ENCODE peak calls at places on chromosomes 5 and 9, in five cellular contexts. One of them, this sample, is unnamed.
A peak's percentile ranks its signal among the peaks of the same experiment; 100 is the strongest.

GRCh38 chr5:91645347-91645746 is 262.2 kb upstream of the ARRDC3 start:
- DNase-seq in testis: no peak
- DNase-seq in BE2C: no peak
- DNase-seq in lung: no peak
- DNase-seq in mucosa of descending colon: no peak
- DNase-seq in this sample: no peak

GRCh38 chr9:119839888-119840287 is 470.7 kb upstream of the BRINP1 start:
- DNase-seq in testis: peak; percentile 47
- DNase-seq in BE2C: no peak
- DNase-seq in lung: no peak
- DNase-seq in mucosa of descending colon: no peak
- DNase-seq in this sample: no peak

GRCh38 chr9:113370806-113371325 is 5.9 kb downstream of the HDHD3 start:
- DNase-seq in testis: no peak
- DNase-seq in BE2C: no peak
- DNase-seq in lung: no peak
- DNase-seq in mucosa of descending colon: no peak
- DNase-seq in this sample: no peak

GRCh38 chr9:18564018-18564880 is 90.3 kb downstream of the ADAMTSL1 start:
- DNase-seq in testis: no peak
- DNase-seq in BE2C: no peak
- DNase-seq in lung: no peak
- DNase-seq in mucosa of descending colon: no peak
- DNase-seq in this sample: no peak

GRCh38 chr5:39532511-39532910 is 107.7 kb upstream of the DAB2 start:
- DNase-seq in testis: no peak
- DNase-seq in BE2C: no peak
- DNase-seq in lung: no peak
- DNase-seq in mucosa of descending colon: no peak
- DNase-seq in this sample: no peak

GRCh38 chr9:132144708-132145365 is 17.0 kb upstream of the NTNG2 start:
- DNase-seq in testis: no peak
- DNase-seq in BE2C: no peak
- DNase-seq in lung: no peak
- DNase-seq in mucosa of descending colon: no peak
- DNase-seq in this sample: no peak

GRCh38 chr5:175286981-175287380 is 157.0 kb downstream of the DRD1 start:
- DNase-seq in testis: no peak
- DNase-seq in BE2C: no peak
- DNase-seq in lung: no peak
- DNase-seq in mucosa of descending colon: no peak
- DNase-seq in this sample: no peak

GRCh38 chr9:108553111-108553635 is 302.6 kb downstream of the ACTL7B start:
- DNase-seq in testis: no peak
- DNase-seq in BE2C: no peak
- DNase-seq in lung: no peak
- DNase-seq in mucosa of descending colon: no peak
- DNase-seq in this sample: no peak

GRCh38 chr9:118189615-118190014 is 485.4 kb downstream of the TLR4 start:
- DNase-seq in testis: no peak
- DNase-seq in BE2C: no peak
- DNase-seq in lung: no peak
- DNase-seq in mucosa of descending colon: no peak
- DNase-seq in this sample: no peak

GRCh38 chr5:17305964-17306725 is 88.7 kb downstream of the BASP1 start:
- DNase-seq in testis: no peak
- DNase-seq in BE2C: peak; percentile 26
- DNase-seq in lung: peak; percentile 50
- DNase-seq in mucosa of descending colon: peak; percentile 64
- DNase-seq in this sample: peak; percentile 84

GRCh38 chr9:93576296-93577044 is at the start of gene PHF2:
- DNase-seq in testis: peak; percentile 20
- DNase-seq in BE2C: no peak
- DNase-seq in lung: no peak
- DNase-seq in mucosa of descending colon: no peak
- DNase-seq in this sample: peak; percentile 52

GRCh38 chr5:98770911-98771322 is 2.5 kb upstream of the RGMB start:
- DNase-seq in testis: no peak
- DNase-seq in BE2C: no peak
- DNase-seq in lung: no peak
- DNase-seq in mucosa of descending colon: no peak
- DNase-seq in this sample: no peak

GRCh38 chr5:139638736-139639618 is 9.2 kb upstream of the CXXC5 start:
- DNase-seq in testis: peak; percentile 11
- DNase-seq in BE2C: peak; percentile 82
- DNase-seq in lung: no peak
- DNase-seq in mucosa of descending colon: peak; percentile 23
- DNase-seq in this sample: peak; percentile 55

GRCh38 chr5:97629281-97629680 is 446.2 kb upstream of the RIOK2 start:
- DNase-seq in testis: peak; percentile 24
- DNase-seq in BE2C: no peak
- DNase-seq in lung: peak; percentile 30
- DNase-seq in mucosa of descending colon: no peak
- DNase-seq in this sample: peak; percentile 59

GRCh38 chr5:173473293-173473692 is 143.2 kb downstream of the BOD1 start:
- DNase-seq in testis: no peak
- DNase-seq in BE2C: no peak
- DNase-seq in lung: no peak
- DNase-seq in mucosa of descending colon: no peak
- DNase-seq in this sample: no peak

GRCh38 chr5:16618138-16618897 is 1.5 kb upstream of the RETREG1 start:
- DNase-seq in testis: no peak
- DNase-seq in BE2C: no peak
- DNase-seq in lung: no peak
- DNase-seq in mucosa of descending colon: peak; percentile 10
- DNase-seq in this sample: no peak

GRCh38 chr5:132747693-132748440 is 641 bp downstream of the CCNI2 start:
- DNase-seq in testis: no peak
- DNase-seq in BE2C: no peak
- DNase-seq in lung: no peak
- DNase-seq in mucosa of descending colon: peak; percentile 33
- DNase-seq in this sample: no peak

GRCh38 chr9:69186841-69187611 is 12.9 kb downstream of the TJP2 start:
- DNase-seq in testis: no peak
- DNase-seq in BE2C: no peak
- DNase-seq in lung: no peak
- DNase-seq in mucosa of descending colon: no peak
- DNase-seq in this sample: no peak

GRCh38 chr5:81558188-81558587 is 164.3 kb upstream of the ACOT12 start:
- DNase-seq in testis: no peak
- DNase-seq in BE2C: no peak
- DNase-seq in lung: no peak
- DNase-seq in mucosa of descending colon: no peak
- DNase-seq in this sample: no peak

GRCh38 chr5:32413466-32414263 is 30.9 kb downstream of the ZFR start:
- DNase-seq in testis: no peak
- DNase-seq in BE2C: no peak
- DNase-seq in lung: no peak
- DNase-seq in mucosa of descending colon: no peak
- DNase-seq in this sample: no peak

GRCh38 chr5:58491216-58491892 is at the start of gene GAPT:
- DNase-seq in testis: no peak
- DNase-seq in BE2C: no peak
- DNase-seq in lung: no peak
- DNase-seq in mucosa of descending colon: no peak
- DNase-seq in this sample: no peak
- H3K4me3 ChIP-seq in testis: no peak within 1 kb of the TSS
- H3K4me3 ChIP-seq in BE2C: no peak within 1 kb of the TSS
- H3K4me3 ChIP-seq in lung: no peak within 1 kb of the TSS
- H3K4me3 ChIP-seq in mucosa of descending colon: no peak within 1 kb of the TSS
- H3K4me3 ChIP-seq in this sample: no peak within 1 kb of the TSS

GRCh38 chr5:154277499-154277898 is 87.0 kb downstream of the GALNT10 start:
- DNase-seq in testis: no peak
- DNase-seq in BE2C: no peak
- DNase-seq in lung: no peak
- DNase-seq in mucosa of descending colon: no peak
- DNase-seq in this sample: no peak
- H3K4me1 ChIP-seq in testis: peaks cover 23% of the 10 kb centered on the region
- H3K4me1 ChIP-seq in BE2C: no peaks in the 10 kb centered on the region
- H3K4me1 ChIP-seq in lung: peaks cover 9% of the 10 kb centered on the region
- H3K4me1 ChIP-seq in mucosa of descending colon: peaks cover 16% of the 10 kb centered on the region
- H3K4me1 ChIP-seq in this sample: no peaks in the 10 kb centered on the region

GRCh38 chr9:104779946-104780539 is 16.1 kb downstream of the NIPSNAP3B start:
- DNase-seq in testis: no peak
- DNase-seq in BE2C: no peak
- DNase-seq in lung: no peak
- DNase-seq in mucosa of descending colon: no peak
- DNase-seq in this sample: no peak

GRCh38 chr9:104783588-104783987 is 19.7 kb downstream of the NIPSNAP3B start:
- DNase-seq in testis: no peak
- DNase-seq in BE2C: no peak
- DNase-seq in lung: no peak
- DNase-seq in mucosa of descending colon: no peak
- DNase-seq in this sample: no peak

GRCh38 chr9:104779334-104779733 is 15.4 kb downstream of the NIPSNAP3B start:
- DNase-seq in testis: no peak
- DNase-seq in BE2C: no peak
- DNase-seq in lung: no peak
- DNase-seq in mucosa of descending colon: no peak
- DNase-seq in this sample: no peak

GRCh38 chr9:104778802-104779201 is 14.9 kb downstream of the NIPSNAP3B start:
- DNase-seq in testis: no peak
- DNase-seq in BE2C: no peak
- DNase-seq in lung: no peak
- DNase-seq in mucosa of descending colon: no peak
- DNase-seq in this sample: no peak

DNA sequence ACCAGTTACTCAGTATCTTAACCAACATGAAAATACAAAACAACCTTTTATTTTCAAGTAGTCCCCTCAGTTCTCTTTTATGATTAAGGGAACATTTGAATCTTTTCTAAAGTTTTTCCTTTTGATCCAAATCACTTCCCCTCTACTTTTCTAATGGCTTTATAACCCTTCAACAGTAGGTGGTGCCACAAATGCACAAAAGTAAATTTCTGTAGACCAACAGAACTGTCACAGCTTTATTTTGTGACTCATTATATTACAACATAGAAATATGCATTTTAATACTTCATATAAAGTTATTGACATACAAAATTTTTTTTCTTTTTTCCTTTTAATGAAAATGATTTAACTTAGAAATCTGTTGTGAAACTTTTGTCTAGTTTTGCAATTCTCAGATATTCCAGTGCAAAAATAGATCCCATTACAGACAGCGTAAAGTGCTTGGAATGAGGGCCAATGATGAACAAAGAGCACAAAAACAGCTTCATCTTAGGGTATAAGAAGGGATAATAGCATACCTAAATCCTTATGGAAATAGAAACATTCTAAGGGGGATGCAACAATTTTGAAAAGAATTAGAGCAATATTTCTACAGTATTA is 17.0 kb downstream of the NIPSNAP3B start:
- DNase-seq in testis: no peak
- DNase-seq in BE2C: no peak
- DNase-seq in lung: no peak
- DNase-seq in mucosa of descending colon: no peak
- DNase-seq in this sample: no peak
- TF ChIP-seq CTCF in testis: no peak
- TF ChIP-seq CTCF in BE2C: peak; percentile 54
- TF ChIP-seq CTCF in lung: peak; percentile 6
- TF ChIP-seq CTCF in mucosa of descending colon: no peak
- TF ChIP-seq CTCF in this sample: no peak

GRCh38 chr9:38067611-38067891 is 1.5 kb downstream of the SHB start:
- DNase-seq in testis: no peak
- DNase-seq in BE2C: no peak
- DNase-seq in lung: no peak
- DNase-seq in mucosa of descending colon: no peak
- DNase-seq in this sample: no peak

GRCh38 chr9:38065369-38066075 is 3.5 kb downstream of the SHB start:
- DNase-seq in testis: no peak
- DNase-seq in BE2C: no peak
- DNase-seq in lung: no peak
- DNase-seq in mucosa of descending colon: no peak
- DNase-seq in this sample: no peak

GRCh38 chr9:38064842-38065368 is 4.1 kb downstream of the SHB start:
- DNase-seq in testis: no peak
- DNase-seq in BE2C: no peak
- DNase-seq in lung: no peak
- DNase-seq in mucosa of descending colon: no peak
- DNase-seq in this sample: no peak

GRCh38 chr9:38066907-38067610 is 2.0 kb downstream of the SHB start:
- DNase-seq in testis: peak; percentile 29
- DNase-seq in BE2C: no peak
- DNase-seq in lung: peak; percentile 63
- DNase-seq in mucosa of descending colon: peak; percentile 81
- DNase-seq in this sample: no peak

GRCh38 chr9:38066167-38066906 is 2.7 kb downstream of the SHB start:
- DNase-seq in testis: no peak
- DNase-seq in BE2C: no peak
- DNase-seq in lung: no peak
- DNase-seq in mucosa of descending colon: peak; percentile 29
- DNase-seq in this sample: no peak
- H3K4me3 ChIP-seq in testis: no peak overlapping the region
- H3K4me3 ChIP-seq in BE2C: peak overlapping the region; percentile 88
- H3K4me3 ChIP-seq in lung: peak overlapping the region; percentile 83
- H3K4me3 ChIP-seq in mucosa of descending colon: peak overlapping the region; percentile 78
- H3K4me3 ChIP-seq in this sample: peak overlapping the region; percentile 86

GRCh38 chr9:35649431-35650340 is 1.0 kb downstream of the SIT1 start:
- DNase-seq in testis: no peak
- DNase-seq in BE2C: no peak
- DNase-seq in lung: no peak
- DNase-seq in mucosa of descending colon: peak; percentile 64
- DNase-seq in this sample: no peak
- H3K4me1 ChIP-seq in testis: peaks cover 4% of the 10 kb centered on the region
- H3K4me1 ChIP-seq in BE2C: no peaks in the 10 kb centered on the region
- H3K4me1 ChIP-seq in lung: peaks cover 10% of the 10 kb centered on the region
- H3K4me1 ChIP-seq in mucosa of descending colon: peaks cover 21% of the 10 kb centered on the region
- H3K4me1 ChIP-seq in this sample: peaks cover 15% of the 10 kb centered on the region

This sample was measured in right atrium auricular region.